ENCODE peak calls at places on chromosomes 3 and 15, in six cellular contexts. H, T, G, X, S and J are unnamed samples.
A peak's percentile ranks its signal among the peaks of the same experiment; 100 is the strongest.

GRCh38 chr15:23646165-23647000 is 1.3 kb downstream of the MAGEL2 start:
- DNase-seq in H (no peak), T (no peak), G (no peak), X (peak; percentile 72), S (no peak), J (no peak)

GRCh38 chr3:183315739-183316138 is 62.7 kb downstream of the B3GNT5 start:
- DNase-seq in H (no peak), T (no peak), G (no peak), X (no peak), S (no peak), J (no peak)

GRCh38 chr15:83445653-83446052 is 1.5 kb upstream of the SH3GL3 start:
- DNase-seq in H (no peak), T (no peak), G (no peak), X (no peak), S (no peak), J (no peak)

GRCh38 chr3:32423534-32423933 is 31.9 kb downstream of the CMTM7 start:
- DNase-seq in H (no peak), T (no peak), G (no peak), X (no peak), S (no peak), J (no peak)

GRCh38 chr3:126153695-126154360 is 26.6 kb downstream of the ALDH1L1 start:
- DNase-seq in H (no peak), T (no peak), G (no peak), X (peak; percentile 59), S (no peak), J (peak; percentile 81)

GRCh38 chr3:38602576-38603250 is 46.8 kb downstream of the SCN5A start:
- DNase-seq in H (no peak), T (no peak), G (no peak), X (peak; percentile 44), S (peak; percentile 55), J (no peak)

GRCh38 chr15:83837946-83838571 is 184.1 kb downstream of the ADAMTSL3 start:
- DNase-seq in H (peak; percentile 23), T (peak; percentile 10), G (peak; percentile 48), X (no peak), S (no peak), J (no peak)

GRCh38 chr3:25454411-25454927 is 26.4 kb downstream of the RARB start:
- DNase-seq in H (no peak), T (no peak), G (no peak), X (no peak), S (no peak), J (no peak)

GRCh38 chr15:85606721-85607120 is 188.0 kb downstream of the KLHL25 start:
- DNase-seq in H (no peak), T (no peak), G (no peak), X (no peak), S (no peak), J (no peak)

GRCh38 chr3:195774917-195775316 is 36.8 kb downstream of the MUC4 start:
- DNase-seq in H (peak; percentile 18), T (peak; percentile 14), G (peak; percentile 51), X (peak; percentile 88), S (peak; percentile 77), J (peak; percentile 91)

GRCh38 chr3:102225407-102226132 is 209.2 kb upstream of the ZPLD1 start:
- DNase-seq in H (peak; percentile 21), T (peak; percentile 10), G (no peak), X (no peak), S (no peak), J (no peak)

GRCh38 chr15:33013827-33014445 is 180.6 kb downstream of the FMN1 start:
- DNase-seq in H (no peak), T (no peak), G (no peak), X (peak; percentile 94), S (no peak), J (no peak)

GRCh38 chr3:114411811-114412803 is 118.3 kb downstream of the TIGIT start:
- DNase-seq in H (no peak), T (no peak), G (no peak), X (no peak), S (no peak), J (no peak)

GRCh38 chr15:79004336-79004735 is 59.5 kb upstream of the CTSH start:
- DNase-seq in H (no peak), T (no peak), G (no peak), X (peak; percentile 93), S (no peak), J (no peak)

GRCh38 chr3:42216302-42216701 is 49.7 kb downstream of the CCK start:
- DNase-seq in H (no peak), T (no peak), G (no peak), X (no peak), S (no peak), J (no peak)

GRCh38 chr15:31338318-31338878 is 11.8 kb downstream of the KLF13 start:
- DNase-seq in H (no peak), T (peak; percentile 29), G (peak; percentile 54), X (peak; percentile 71), S (no peak), J (no peak)

GRCh38 chr15:38424101-38424552 is 29.8 kb upstream of the FAM98B start:
- DNase-seq in H (no peak), T (no peak), G (no peak), X (no peak), S (no peak), J (no peak)

GRCh38 chr3:141388823-141389617 is 20.7 kb downstream of the ZBTB38 start:
- DNase-seq in H (no peak), T (no peak), G (no peak), X (no peak), S (no peak), J (no peak)

GRCh38 chr3:5095879-5096278 is 26.2 kb upstream of the ARL8B start:
- DNase-seq in H (peak; percentile 33), T (peak; percentile 1), G (peak; percentile 45), X (no peak), S (peak; percentile 75), J (no peak)

GRCh38 chr15:69973102-69973714 is 124.5 kb downstream of the TLE3 start:
- DNase-seq in H (no peak), T (no peak), G (no peak), X (no peak), S (peak; percentile 67), J (no peak)

GRCh38 chr15:64443747-64444621 is 16.4 kb upstream of the ZNF609 start:
- DNase-seq in H (no peak), T (no peak), G (no peak), X (peak; percentile 73), S (no peak), J (no peak)